ENCODE peak calls at places on chromosome 10, in eight cellular contexts. V, D, C, W, A, L, I and O are unnamed samples.
A peak's percentile ranks its signal among the peaks of the same experiment; 100 is the strongest.

GRCh38 chr10:97003804-97004201 is 171.7 kb downstream of the LCOR start:
- DNase-seq in V (no peak), D (no peak), C (no peak), W (no peak), A (no peak), L (no peak), I (no peak), O (no peak)

GRCh38 chr10:86711957-86712708 is 43.8 kb downstream of the LDB3 start:
- DNase-seq in V (peak; percentile 43), D (no peak), C (no peak), W (peak; percentile 88), A (peak; percentile 61), L (no peak), I (peak; percentile 34), O (no peak)

GRCh38 chr10:9545073-9545472 is 1472.6 kb upstream of the CELF2 start:
- DNase-seq in V (no peak), D (no peak), C (no peak), W (no peak), A (peak; percentile 73), L (no peak), I (no peak), O (no peak)

GRCh38 chr10:129417164-129417563 is 49.9 kb upstream of the MGMT start:
- DNase-seq in V (no peak), D (peak; percentile 17), C (no peak), W (no peak), A (no peak), L (no peak), I (no peak), O (no peak)

GRCh38 chr10:46551701-46552525 is 4.5 kb downstream of the GPRIN2 start:
- DNase-seq in V (no peak), D (no peak), C (no peak), W (no peak), A (no peak), L (no peak), I (no peak), O (no peak)

GRCh38 chr10:132011027-132011426 is 29.3 kb upstream of the BNIP3 start:
- DNase-seq in V (no peak), D (no peak), C (no peak), W (no peak), A (no peak), L (no peak), I (no peak), O (no peak)

GRCh38 chr10:17375936-17376584 is 78.3 kb downstream of the ST8SIA6 start:
- DNase-seq in V (no peak), D (peak; percentile 17), C (no peak), W (peak; percentile 16), A (peak; percentile 81), L (no peak), I (peak; percentile 31), O (no peak)

GRCh38 chr10:51235865-51236264 is 161.6 kb downstream of the PRKG1 start:
- DNase-seq in V (no peak), D (no peak), C (no peak), W (no peak), A (no peak), L (no peak), I (no peak), O (no peak)

GRCh38 chr10:122147731-122148130 is 123.4 kb upstream of the BTBD16 start:
- DNase-seq in V (no peak), D (no peak), C (no peak), W (no peak), A (no peak), L (no peak), I (no peak), O (no peak)

GRCh38 chr10:42975558-42976352 is 101.1 kb upstream of the RET start:
- DNase-seq in V (no peak), D (peak; percentile 20), C (peak; percentile 15), W (peak; percentile 44), A (peak; percentile 21), L (peak; percentile 85), I (no peak), O (no peak)

GRCh38 chr10:4656576-4657194 is 169.3 kb upstream of the AKR1E2 start:
- DNase-seq in V (no peak), D (peak; percentile 44), C (peak; percentile 58), W (peak; percentile 49), A (peak; percentile 84), L (no peak), I (peak; percentile 43), O (no peak)

GRCh38 chr10:3779146-3779707 is 5.8 kb downstream of the KLF6 start:
- DNase-seq in V (no peak), D (no peak), C (no peak), W (no peak), A (no peak), L (no peak), I (no peak), O (no peak)

GRCh38 chr10:47038881-47039557 is 127.8 kb downstream of the PTPN20 start:
- DNase-seq in V (no peak), D (no peak), C (no peak), W (no peak), A (no peak), L (no peak), I (peak; percentile 50), O (no peak)

GRCh38 chr10:77164616-77165311 is 472.8 kb downstream of the KCNMA1 start:
- DNase-seq in V (no peak), D (no peak), C (no peak), W (no peak), A (no peak), L (no peak), I (no peak), O (no peak)

GRCh38 chr10:103153765-103154197 is 39.3 kb downstream of the NT5C2 start:
- DNase-seq in V (no peak), D (peak; percentile 29), C (no peak), W (no peak), A (peak; percentile 9), L (no peak), I (no peak), O (no peak)

DNA sequence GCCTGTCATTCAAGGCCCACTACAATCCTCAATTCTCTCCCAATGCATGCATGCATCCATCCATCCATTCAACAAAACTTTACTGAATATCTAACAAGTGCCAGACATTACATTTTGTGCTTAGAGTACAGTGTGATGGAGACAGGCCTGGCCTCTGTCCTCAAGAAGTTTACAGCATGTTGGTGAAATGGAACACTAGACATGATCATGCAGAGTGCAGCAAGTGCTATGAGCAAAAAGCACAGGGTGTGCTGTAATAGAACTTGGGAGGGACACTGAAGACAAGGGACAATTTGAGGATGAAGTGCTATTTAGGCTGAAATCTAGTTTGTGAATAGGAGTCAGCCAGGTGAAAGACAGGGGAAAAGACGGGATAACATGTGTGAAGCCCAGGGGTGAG is 347.8 kb downstream of the PTEN start:
- DNase-seq in V (no peak), D (no peak), C (no peak), W (no peak), A (no peak), L (no peak), I (no peak), O (no peak)
- TF ChIP-seq POLR2AphosphoS5 in V (no peak), D (no peak), C (no peak), W (no peak), A (no peak), L (no peak), I (no peak), O (no peak)

DNA sequence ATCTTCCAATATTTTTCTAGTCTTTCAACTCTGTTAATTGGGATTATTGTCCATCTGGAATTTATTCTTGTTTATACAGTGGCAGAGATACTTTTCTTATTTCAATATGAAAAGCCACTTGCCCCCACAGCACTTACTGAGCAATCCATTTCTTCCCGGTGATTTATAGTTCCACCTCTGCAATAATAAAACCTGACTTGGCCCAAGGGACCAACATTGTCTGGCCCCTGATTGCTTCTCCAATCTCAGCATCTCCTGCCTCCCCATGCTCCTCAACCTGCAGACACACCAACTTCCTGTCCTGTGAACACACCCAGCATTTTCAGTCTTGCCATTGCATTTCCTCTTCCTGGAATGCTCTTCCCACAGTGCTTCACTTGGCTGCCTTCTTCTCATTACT is 19.6 kb downstream of the ITGA8 start:
- DNase-seq in V (no peak), D (no peak), C (no peak), W (no peak), A (no peak), L (no peak), I (no peak), O (no peak)
- TF ChIP-seq REST in V (no peak), D (no peak), C (no peak), W (no peak), A (no peak), L (no peak), I (no peak), O (no peak)

GRCh38 chr10:22708772-22709171 is 5.6 kb downstream of the PIP4K2A start:
- DNase-seq in V (no peak), D (no peak), C (no peak), W (no peak), A (no peak), L (no peak), I (no peak), O (no peak)

GRCh38 chr10:22712246-22712958 is 2.0 kb downstream of the PIP4K2A start:
- DNase-seq in V (no peak), D (no peak), C (no peak), W (no peak), A (no peak), L (no peak), I (no peak), O (no peak)

GRCh38 chr10:22711373-22711772 is 3.0 kb downstream of the PIP4K2A start:
- DNase-seq in V (no peak), D (no peak), C (no peak), W (no peak), A (no peak), L (no peak), I (no peak), O (no peak)

GRCh38 chr10:22712959-22713852 is 1.2 kb downstream of the PIP4K2A start:
- DNase-seq in V (no peak), D (peak; percentile 29), C (no peak), W (peak; percentile 71), A (peak; percentile 44), L (no peak), I (peak; percentile 53), O (no peak)

GRCh38 chr10:22710139-22710745 is 4.1 kb downstream of the PIP4K2A start:
- DNase-seq in V (peak; percentile 76), D (no peak), C (no peak), W (no peak), A (no peak), L (no peak), I (no peak), O (no peak)
- TF ChIP-seq POLR2AphosphoS5 in V (peak; percentile 33), D (no peak), C (no peak), W (no peak), A (no peak), L (no peak), I (no peak), O (no peak)

DNA sequence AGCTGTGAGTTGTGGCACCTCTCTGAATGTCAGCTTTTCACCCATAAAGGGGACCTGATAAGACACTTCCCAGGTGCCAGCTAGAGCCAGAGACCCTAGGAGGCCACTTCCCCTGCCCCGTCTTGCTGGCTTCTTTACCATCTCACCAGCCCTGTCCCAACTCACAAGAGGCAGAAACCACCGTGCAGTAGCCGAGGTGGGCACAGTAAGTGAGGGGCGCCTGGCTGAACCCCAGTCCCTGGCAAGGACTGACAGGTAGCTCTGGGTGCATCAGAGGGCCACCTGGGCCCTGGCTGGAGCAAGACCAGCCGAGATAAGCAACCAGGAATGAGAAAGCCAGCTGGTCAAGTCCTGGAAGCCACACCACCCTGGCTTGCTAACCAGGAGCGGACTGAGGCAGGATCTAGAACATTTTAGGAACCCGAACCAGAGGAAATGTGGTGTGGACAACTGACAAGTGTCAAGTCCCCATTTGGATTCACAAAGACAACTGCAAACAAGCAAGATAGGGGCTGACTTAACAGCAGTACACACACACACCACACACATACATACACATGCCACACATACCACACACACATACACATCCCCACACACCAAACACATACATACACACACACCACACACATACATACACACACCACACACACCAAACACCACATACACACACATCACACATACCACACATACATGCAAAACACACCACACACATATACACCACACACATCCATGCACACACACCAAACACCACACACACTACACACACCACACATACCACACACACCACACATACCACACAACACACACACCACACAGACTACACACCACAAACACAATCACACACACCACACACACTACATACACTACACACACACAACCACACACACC is 20.8 kb downstream of the OGDHL start:
- DNase-seq in V (no peak), D (no peak), C (no peak), W (peak; percentile 35), A (no peak), L (no peak), I (no peak), O (no peak)
- TF ChIP-seq REST in V (no peak), D (no peak), C (no peak), W (no peak), A (no peak), L (no peak), I (no peak), O (no peak)